ENCODE peak calls at places on chromosomes 4 and X, in four cellular contexts. One of them, this sample, is unnamed.

GRCh38 chrX:15343075-15343476 is 7.8 kb upstream of the PIGA start:
- DNase-seq in K562: no peak
- DNase-seq in GM12878: no peak
- DNase-seq in HL-60: no peak
- DNase-seq in this sample: no peak

GRCh38 chrX:38816158-38816557 is 14.9 kb downstream of the MID1IP1 start:
- DNase-seq in GM12878: no peak
- DNase-seq in HL-60: no peak
- DNase-seq in K562: no peak
- DNase-seq in this sample: no peak

GRCh38 chr4:183996868-183997267 is 91.8 kb downstream of the STOX2 start:
- DNase-seq in GM12878: no peak
- DNase-seq in HL-60: no peak
- DNase-seq in K562: no peak
- DNase-seq in this sample: no peak

GRCh38 chr4:2255501-2256155 is 6.3 kb downstream of the MXD4 start:
- DNase-seq in K562: no peak
- DNase-seq in HL-60: no peak
- DNase-seq in GM12878: no peak
- DNase-seq in this sample: peak

GRCh38 chrX:145213504-145213903 is 33.8 kb upstream of the SPANXN1 start:
- DNase-seq in GM12878: no peak
- DNase-seq in K562: peak
- DNase-seq in HL-60: no peak
- DNase-seq in this sample: no peak

GRCh38 chr4:106615961-106616360 is 247.4 kb upstream of the GIMD1 start:
- DNase-seq in GM12878: no peak
- DNase-seq in K562: no peak
- DNase-seq in HL-60: no peak
- DNase-seq in this sample: no peak

GRCh38 chr4:9765091-9765490 is 16.3 kb upstream of the DRD5 start:
- DNase-seq in HL-60: no peak
- DNase-seq in K562: peak
- DNase-seq in GM12878: no peak
- DNase-seq in this sample: peak

GRCh38 chr4:33381806-33382205 is 2661.6 kb downstream of the PCDH7 start:
- DNase-seq in HL-60: no peak
- DNase-seq in K562: no peak
- DNase-seq in GM12878: no peak
- DNase-seq in this sample: no peak

GRCh38 chrX:44025611-44026010 is 52.4 kb upstream of the NDP start:
- DNase-seq in HL-60: no peak
- DNase-seq in GM12878: no peak
- DNase-seq in K562: no peak
- DNase-seq in this sample: no peak

GRCh38 chr4:4969298-4969697 is 50.0 kb downstream of the CYTL1 start:
- DNase-seq in K562: peak
- DNase-seq in HL-60: no peak
- DNase-seq in GM12878: no peak
- DNase-seq in this sample: no peak

GRCh38 chr4:10831727-10832408 is 147.3 kb upstream of the CLNK start:
- DNase-seq in K562: no peak
- DNase-seq in HL-60: no peak
- DNase-seq in GM12878: no peak
- DNase-seq in this sample: no peak

GRCh38 chrX:127457161-127457560 is 595.0 kb downstream of the ACTRT1 start:
- DNase-seq in HL-60: no peak
- DNase-seq in GM12878: no peak
- DNase-seq in K562: no peak
- DNase-seq in this sample: no peak

GRCh38 chr4:177047070-177047850 is 254.5 kb upstream of the VEGFC start:
- DNase-seq in GM12878: no peak
- DNase-seq in K562: peak
- DNase-seq in HL-60: peak
- DNase-seq in this sample: peak

GRCh38 chr4:140952709-140953108 is 180.6 kb downstream of the RNF150 start:
- DNase-seq in GM12878: no peak
- DNase-seq in K562: no peak
- DNase-seq in HL-60: no peak
- DNase-seq in this sample: no peak

GRCh38 chrX:124226129-124226528 is 106.3 kb upstream of the TEX13D start:
- DNase-seq in HL-60: no peak
- DNase-seq in K562: no peak
- DNase-seq in GM12878: no peak
- DNase-seq in this sample: no peak

GRCh38 chrX:122625821-122626220 is 558.3 kb upstream of the GRIA3 start:
- DNase-seq in K562: no peak
- DNase-seq in GM12878: no peak
- DNase-seq in HL-60: no peak
- DNase-seq in this sample: no peak

GRCh38 chr4:4619821-4620220 is 78.0 kb upstream of the STX18 start:
- DNase-seq in HL-60: no peak
- DNase-seq in GM12878: no peak
- DNase-seq in K562: no peak
- DNase-seq in this sample: no peak

GRCh38 chr4:47913858-47914218 is 545 bp downstream of the NFXL1 start:
- DNase-seq in GM12878: no peak
- DNase-seq in HL-60: no peak
- DNase-seq in K562: peak
- DNase-seq in this sample: peak

GRCh38 chr4:82948647-82949204 is 48.2 kb downstream of the THAP9 start:
- DNase-seq in HL-60: no peak
- DNase-seq in GM12878: no peak
- DNase-seq in K562: no peak
- DNase-seq in this sample: no peak

GRCh38 chrX:3638280-3638873 is 75.1 kb downstream of the PRKX start:
- DNase-seq in HL-60: no peak
- DNase-seq in GM12878: peak
- DNase-seq in K562: peak
- DNase-seq in this sample: no peak

DNA sequence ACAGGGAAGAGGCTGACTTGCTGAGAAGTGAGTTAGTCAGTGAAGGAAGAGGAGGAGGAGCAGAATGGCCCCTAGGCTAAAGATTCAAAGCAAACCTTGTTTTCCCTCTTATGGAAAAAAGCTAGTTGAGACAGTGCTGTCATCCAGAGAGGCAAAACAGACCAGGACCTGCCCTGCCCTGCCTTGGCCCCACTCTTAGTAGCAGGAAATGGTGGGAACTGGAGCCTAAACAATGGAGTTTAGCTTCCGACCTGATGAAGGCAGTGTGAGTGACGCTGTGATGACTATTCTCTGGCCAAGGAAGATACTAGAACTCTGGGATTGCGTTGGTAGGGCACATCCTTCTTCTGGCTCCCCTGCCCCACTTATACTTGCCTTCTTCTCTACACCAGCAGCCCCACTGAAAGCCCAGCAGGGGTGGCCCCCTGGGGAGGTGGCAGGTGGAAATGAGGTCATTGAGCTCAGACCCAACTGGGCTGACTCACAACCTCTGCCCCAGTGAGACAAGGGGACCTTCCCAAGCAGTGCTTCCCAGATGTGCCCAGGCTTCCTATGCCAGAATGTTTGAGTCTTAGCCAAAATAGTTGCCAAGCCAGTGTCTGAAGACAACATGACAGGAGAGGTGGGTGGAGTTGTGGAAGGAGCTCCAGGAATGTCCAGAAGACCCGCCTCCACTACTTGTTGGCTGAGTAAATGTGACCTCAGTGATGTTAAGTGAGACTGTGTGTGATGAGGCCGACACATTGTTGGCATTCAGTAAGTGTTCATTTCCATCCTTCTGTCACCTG is 38.8 kb downstream of the MSN start:
- DNase-seq in K562: no peak
- DNase-seq in GM12878: no peak
- DNase-seq in HL-60: no peak
- DNase-seq in this sample: no peak
- TF ChIP-seq SPI1 in K562: no peak
- TF ChIP-seq SPI1 in GM12878: no peak
- TF ChIP-seq SPI1 in HL-60: no peak
- TF ChIP-seq SPI1 in this sample: no peak

DNA sequence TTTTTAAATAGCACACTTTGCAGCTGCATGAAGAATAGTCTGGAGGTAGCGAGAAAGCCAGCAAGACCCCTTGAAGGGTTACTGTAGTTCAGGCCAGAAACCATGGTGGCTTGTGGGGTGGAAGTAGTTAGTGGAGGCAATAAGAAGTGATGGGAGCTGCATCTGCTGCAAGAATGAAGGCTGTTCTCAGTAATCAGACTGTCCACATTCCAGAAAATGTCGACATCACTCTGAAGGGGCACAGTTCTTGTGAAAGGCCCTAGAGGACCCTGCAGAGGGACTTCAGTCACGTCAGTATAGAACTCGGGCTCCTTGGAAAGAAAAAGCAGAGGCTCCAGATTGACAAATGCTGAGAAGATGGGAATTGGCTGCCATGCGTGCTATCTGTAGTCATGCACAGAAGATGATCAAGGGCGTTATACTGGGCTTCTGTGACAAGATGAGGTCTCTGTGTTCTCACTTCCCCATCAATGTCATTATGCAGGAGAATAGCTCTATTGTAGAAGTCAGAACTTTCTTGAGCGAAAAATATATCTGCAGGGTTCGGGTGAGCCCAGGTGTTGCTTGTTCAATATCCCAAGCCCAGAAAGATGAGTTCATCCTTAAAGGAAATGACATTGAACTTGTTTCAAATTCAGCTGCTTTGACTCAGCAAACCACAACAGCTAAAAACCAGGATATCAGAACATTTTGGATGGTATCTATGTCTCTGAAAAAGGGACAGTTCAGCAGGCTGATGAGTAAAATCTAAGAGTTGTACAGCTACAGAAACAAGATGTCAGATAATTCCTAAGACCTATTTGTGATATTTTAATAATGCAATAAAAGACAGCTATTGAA is 254.2 kb downstream of the CBR4 start:
- DNase-seq in GM12878: no peak
- DNase-seq in K562: no peak
- DNase-seq in HL-60: no peak
- DNase-seq in this sample: no peak
- TF ChIP-seq SPI1 in GM12878: peak
- TF ChIP-seq SPI1 in K562: no peak
- TF ChIP-seq SPI1 in HL-60: no peak
- TF ChIP-seq SPI1 in this sample: peak

DNA sequence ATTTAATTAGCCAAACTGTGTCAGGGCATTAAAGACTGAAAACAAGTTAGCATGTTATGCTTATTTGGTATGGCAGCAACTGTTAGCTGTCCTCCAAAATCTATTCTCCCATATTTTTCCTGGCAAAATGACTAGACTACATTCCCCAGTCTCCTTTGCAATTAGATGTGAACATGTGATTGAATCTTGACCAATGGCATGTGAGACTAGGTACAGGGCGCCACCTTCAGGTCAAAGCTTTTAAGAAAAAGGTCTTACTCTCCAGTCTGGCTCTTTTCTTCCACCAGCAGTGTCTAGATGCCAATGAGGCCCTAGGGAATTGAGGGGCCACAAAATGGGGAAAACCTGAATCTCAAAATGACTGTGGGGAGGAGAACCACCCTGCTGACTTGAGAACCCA is 408.2 kb downstream of the SMARCA1 start:
- DNase-seq in HL-60: peak
- DNase-seq in GM12878: no peak
- DNase-seq in K562: peak
- DNase-seq in this sample: peak
- TF ChIP-seq SPI1 in HL-60: no peak
- TF ChIP-seq SPI1 in GM12878: no peak
- TF ChIP-seq SPI1 in K562: no peak
- TF ChIP-seq SPI1 in this sample: no peak

GRCh38 chr4:73006286-73006990 is 63.1 kb downstream of the COX18 start:
- DNase-seq in HL-60: no peak
- DNase-seq in GM12878: no peak
- DNase-seq in K562: no peak
- DNase-seq in this sample: no peak
- TF ChIP-seq SPI1 in HL-60: no peak
- TF ChIP-seq SPI1 in GM12878: peak
- TF ChIP-seq SPI1 in K562: no peak
- TF ChIP-seq SPI1 in this sample: peak